ENCODE peak calls at places on chromosomes 6 and 20, in nine cellular contexts. G is NAMALWA, V is left cardiac atrium, U is NCI-H1436, Q is A549, P is GM12892, H is cardiac fibroblast, R is GM13976, M is uterus. L is an unnamed sample.

GRCh38 chr6:75436869-75437268 is 56.7 kb downstream of the FILIP1 start:
- DNase-seq in G (no peak), V (peak; percentile 48), U (no peak), P (no peak), Q (no peak), M (peak; percentile 72), H (peak; percentile 22), R (no peak), L (no peak)

GRCh38 chr20:56458227-56458821 is 10.1 kb upstream of the RTF2 start:
- DNase-seq in Q (no peak), U (no peak), V (no peak), G (no peak), P (no peak), M (no peak), H (no peak), R (no peak), L (no peak)

GRCh38 chr6:81777586-81778268 is 25.2 kb upstream of the TENT5A start:
- DNase-seq in M (no peak), U (no peak), Q (no peak), P (no peak), G (no peak), R (no peak), V (no peak), H (no peak), L (no peak)

GRCh38 chr20:34952676-34953075 is 2.9 kb downstream of the GSS start:
- DNase-seq in V (no peak), P (no peak), G (no peak), R (no peak), Q (no peak), M (no peak), H (no peak), U (no peak), L (no peak)

GRCh38 chr6:90297866-90298381 is 1.3 kb upstream of the BACH2 start:
- DNase-seq in Q (no peak), P (no peak), G (peak; percentile 77), U (no peak), R (no peak), V (no peak), H (no peak), M (no peak), L (no peak)

GRCh38 chr6:93801101-93801847 is 381.9 kb upstream of the EPHA7 start:
- DNase-seq in G (no peak), H (no peak), P (no peak), V (no peak), U (no peak), M (no peak), Q (no peak), R (no peak), L (no peak)

GRCh38 chr20:47576516-47577033 is 74.9 kb downstream of the NCOA3 start:
- DNase-seq in G (peak; percentile 63), P (peak; percentile 36), H (peak; percentile 74), V (peak; percentile 59), R (peak; percentile 65), M (peak; percentile 43), Q (peak; percentile 81), U (peak; percentile 60), L (peak; percentile 34)

GRCh38 chr6:129501401-129502051 is 208.5 kb downstream of the ARHGAP18 start:
- DNase-seq in M (peak; percentile 65), U (no peak), G (no peak), V (peak; percentile 48), R (no peak), Q (no peak), H (peak; percentile 97), P (no peak), L (no peak)

GRCh38 chr6:32954983-32955802 is 2.3 kb upstream of the HLA-DMA start:
- DNase-seq in M (no peak), R (no peak), G (peak; percentile 59), U (no peak), P (no peak), Q (no peak), V (no peak), H (peak; percentile 42), L (no peak)

GRCh38 chr20:46251211-46251673 is 57.1 kb downstream of the CDH22 start:
- DNase-seq in U (no peak), P (no peak), Q (no peak), G (no peak), M (no peak), V (no peak), R (no peak), H (no peak), L (no peak)

GRCh38 chr20:1368448-1369199 is 24.2 kb downstream of the FKBP1A start:
- DNase-seq in M (no peak), P (no peak), V (no peak), H (peak; percentile 56), U (no peak), G (no peak), R (no peak), Q (no peak), L (no peak)

GRCh38 chr6:144346719-144347446 is 61.7 kb downstream of the UTRN start:
- DNase-seq in G (no peak), R (no peak), P (no peak), M (no peak), V (no peak), H (peak; percentile 88), U (no peak), Q (peak; percentile 49), L (no peak)

GRCh38 chr6:352474-352873 is 39.1 kb upstream of the IRF4 start:
- DNase-seq in Q (no peak), P (no peak), V (no peak), U (no peak), H (no peak), R (no peak), G (no peak), M (no peak), L (no peak)

GRCh38 chr20:3165473-3166337 is 6.0 kb upstream of the FASTKD5 start:
- DNase-seq in H (peak; percentile 74), Q (no peak), M (peak; percentile 37), R (peak; percentile 34), G (no peak), P (peak; percentile 20), U (no peak), V (peak; percentile 70), L (no peak)

GRCh38 chr20:47379433-47380150 is 23.1 kb upstream of the ZMYND8 start:
- DNase-seq in P (no peak), Q (peak; percentile 56), M (peak; percentile 72), G (no peak), U (no peak), R (no peak), H (peak; percentile 95), V (no peak), L (no peak)

GRCh38 chr6:149334682-149335160 is 17.2 kb downstream of the TAB2 start:
- DNase-seq in H (peak; percentile 87), V (no peak), Q (no peak), G (no peak), R (no peak), M (no peak), U (no peak), P (no peak), L (no peak)

GRCh38 chr20:63966944-63967322 is 2.8 kb downstream of the ZNF512B start:
- DNase-seq in V (no peak), H (no peak), G (no peak), P (no peak), M (peak; percentile 16), R (no peak), U (no peak), Q (no peak), L (no peak)

GRCh38 chr6:81750660-81751387 is 1.7 kb downstream of the TENT5A start:
- DNase-seq in M (no peak), G (no peak), R (no peak), U (no peak), P (no peak), Q (no peak), V (no peak), H (peak; percentile 49), L (no peak)

GRCh38 chr6:11085758-11086435 is 7.7 kb upstream of the SMIM13 start:
- DNase-seq in G (no peak), R (no peak), H (peak; percentile 52), P (no peak), U (no peak), Q (no peak), M (no peak), V (no peak), L (no peak)

GRCh38 chr6:41713161-41713649 is 22.2 kb downstream of the TFEB start:
- DNase-seq in P (no peak), M (peak; percentile 51), V (no peak), Q (peak; percentile 77), H (peak; percentile 57), G (no peak), U (no peak), R (no peak), L (no peak)

L was measured in GM19239.